ENCODE peak calls at places on chromosomes 13 and 19, in ten cellular contexts. One of them, this sample, is unnamed.

GRCh38 chr13:46654956-46655726 is 102.2 kb downstream of the LRCH1 start:
- DNase-seq in activated CD4-positive, alpha-beta T cell treated with anti-CD3 and anti-CD28 coated beads, Interleukin-2, amount 50 U/mL, for 48 hours: no peak
- DNase-seq in activated T-cell treated with anti-CD3 and anti-CD28 coated beads for 24 hours: no peak
- DNase-seq in kidney tubule cell: no peak
- DNase-seq in NCI-H1092: no peak
- DNase-seq in thoracic aorta: no peak
- DNase-seq in NCI-H1436: no peak
- DNase-seq in heart right ventricle: no peak
- DNase-seq in epithelial cell of prostate: no peak
- DNase-seq in fibroblast of pulmonary artery: peak; percentile 67
- DNase-seq in this sample: no peak

GRCh38 chr19:5714819-5715218 is 5.1 kb downstream of the LONP1 start:
- DNase-seq in activated T-cell treated with anti-CD3 and anti-CD28 coated beads for 24 hours: no peak
- DNase-seq in heart right ventricle: no peak
- DNase-seq in epithelial cell of prostate: no peak
- DNase-seq in fibroblast of pulmonary artery: no peak
- DNase-seq in NCI-H1436: no peak
- DNase-seq in thoracic aorta: no peak
- DNase-seq in kidney tubule cell: no peak
- DNase-seq in activated CD4-positive, alpha-beta T cell treated with anti-CD3 and anti-CD28 coated beads, Interleukin-2, amount 50 U/mL, for 48 hours: no peak
- DNase-seq in NCI-H1092: no peak
- DNase-seq in this sample: no peak

GRCh38 chr13:99312493-99312883 is 5.3 kb upstream of the GPR183 start:
- DNase-seq in activated T-cell treated with anti-CD3 and anti-CD28 coated beads for 24 hours: no peak
- DNase-seq in kidney tubule cell: peak; percentile 92
- DNase-seq in activated CD4-positive, alpha-beta T cell treated with anti-CD3 and anti-CD28 coated beads, Interleukin-2, amount 50 U/mL, for 48 hours: no peak
- DNase-seq in thoracic aorta: no peak
- DNase-seq in fibroblast of pulmonary artery: peak; percentile 72
- DNase-seq in NCI-H1092: no peak
- DNase-seq in heart right ventricle: peak; percentile 31
- DNase-seq in NCI-H1436: no peak
- DNase-seq in epithelial cell of prostate: no peak
- DNase-seq in this sample: no peak

GRCh38 chr19:18677156-18677555 is 6.3 kb upstream of the CRTC1 start:
- DNase-seq in thoracic aorta: no peak
- DNase-seq in NCI-H1436: no peak
- DNase-seq in fibroblast of pulmonary artery: no peak
- DNase-seq in heart right ventricle: no peak
- DNase-seq in kidney tubule cell: no peak
- DNase-seq in epithelial cell of prostate: no peak
- DNase-seq in activated T-cell treated with anti-CD3 and anti-CD28 coated beads for 24 hours: no peak
- DNase-seq in activated CD4-positive, alpha-beta T cell treated with anti-CD3 and anti-CD28 coated beads, Interleukin-2, amount 50 U/mL, for 48 hours: no peak
- DNase-seq in NCI-H1092: no peak
- DNase-seq in this sample: no peak

GRCh38 chr19:43207991-43208390 is 2.6 kb upstream of the PSG4 start:
- DNase-seq in fibroblast of pulmonary artery: no peak
- DNase-seq in thoracic aorta: no peak
- DNase-seq in NCI-H1436: no peak
- DNase-seq in activated CD4-positive, alpha-beta T cell treated with anti-CD3 and anti-CD28 coated beads, Interleukin-2, amount 50 U/mL, for 48 hours: no peak
- DNase-seq in activated T-cell treated with anti-CD3 and anti-CD28 coated beads for 24 hours: no peak
- DNase-seq in kidney tubule cell: no peak
- DNase-seq in heart right ventricle: no peak
- DNase-seq in epithelial cell of prostate: no peak
- DNase-seq in NCI-H1092: no peak
- DNase-seq in this sample: no peak

GRCh38 chr19:6066661-6067646 is 43.3 kb downstream of the RFX2 start:
- DNase-seq in NCI-H1092: peak; percentile 98
- DNase-seq in thoracic aorta: peak; percentile 96
- DNase-seq in kidney tubule cell: peak; percentile 98
- DNase-seq in fibroblast of pulmonary artery: peak; percentile 98
- DNase-seq in NCI-H1436: peak; percentile 97
- DNase-seq in activated T-cell treated with anti-CD3 and anti-CD28 coated beads for 24 hours: no peak
- DNase-seq in heart right ventricle: peak; percentile 91
- DNase-seq in epithelial cell of prostate: no peak
- DNase-seq in activated CD4-positive, alpha-beta T cell treated with anti-CD3 and anti-CD28 coated beads, Interleukin-2, amount 50 U/mL, for 48 hours: no peak
- DNase-seq in this sample: no peak

GRCh38 chr19:16461630-16462051 is 10.1 kb downstream of the EPS15L1 start:
- DNase-seq in activated CD4-positive, alpha-beta T cell treated with anti-CD3 and anti-CD28 coated beads, Interleukin-2, amount 50 U/mL, for 48 hours: no peak
- DNase-seq in activated T-cell treated with anti-CD3 and anti-CD28 coated beads for 24 hours: no peak
- DNase-seq in fibroblast of pulmonary artery: no peak
- DNase-seq in NCI-H1436: no peak
- DNase-seq in thoracic aorta: no peak
- DNase-seq in NCI-H1092: no peak
- DNase-seq in heart right ventricle: peak; percentile 74
- DNase-seq in epithelial cell of prostate: no peak
- DNase-seq in kidney tubule cell: no peak
- DNase-seq in this sample: no peak

GRCh38 chr19:48378194-48378570 is 13.2 kb downstream of the KDELR1 start:
- DNase-seq in epithelial cell of prostate: no peak
- DNase-seq in fibroblast of pulmonary artery: no peak
- DNase-seq in activated T-cell treated with anti-CD3 and anti-CD28 coated beads for 24 hours: no peak
- DNase-seq in kidney tubule cell: no peak
- DNase-seq in NCI-H1092: no peak
- DNase-seq in heart right ventricle: no peak
- DNase-seq in NCI-H1436: no peak
- DNase-seq in activated CD4-positive, alpha-beta T cell treated with anti-CD3 and anti-CD28 coated beads, Interleukin-2, amount 50 U/mL, for 48 hours: no peak
- DNase-seq in thoracic aorta: no peak
- DNase-seq in this sample: no peak

GRCh38 chr13:106318941-106319411 is 216.5 kb downstream of the EFNB2 start:
- DNase-seq in activated CD4-positive, alpha-beta T cell treated with anti-CD3 and anti-CD28 coated beads, Interleukin-2, amount 50 U/mL, for 48 hours: no peak
- DNase-seq in activated T-cell treated with anti-CD3 and anti-CD28 coated beads for 24 hours: no peak
- DNase-seq in epithelial cell of prostate: peak; percentile 89
- DNase-seq in NCI-H1092: no peak
- DNase-seq in thoracic aorta: no peak
- DNase-seq in kidney tubule cell: peak; percentile 76
- DNase-seq in NCI-H1436: no peak
- DNase-seq in fibroblast of pulmonary artery: peak; percentile 97
- DNase-seq in heart right ventricle: no peak
- DNase-seq in this sample: no peak

GRCh38 chr13:49298903-49299605 is 51.3 kb downstream of the CDADC1 start:
- DNase-seq in activated T-cell treated with anti-CD3 and anti-CD28 coated beads for 24 hours: no peak
- DNase-seq in heart right ventricle: no peak
- DNase-seq in epithelial cell of prostate: no peak
- DNase-seq in NCI-H1092: no peak
- DNase-seq in kidney tubule cell: no peak
- DNase-seq in NCI-H1436: no peak
- DNase-seq in activated CD4-positive, alpha-beta T cell treated with anti-CD3 and anti-CD28 coated beads, Interleukin-2, amount 50 U/mL, for 48 hours: no peak
- DNase-seq in thoracic aorta: no peak
- DNase-seq in fibroblast of pulmonary artery: no peak
- DNase-seq in this sample: no peak

GRCh38 chr13:86193281-86193680 is 394.1 kb upstream of the SLITRK6 start:
- DNase-seq in activated T-cell treated with anti-CD3 and anti-CD28 coated beads for 24 hours: no peak
- DNase-seq in activated CD4-positive, alpha-beta T cell treated with anti-CD3 and anti-CD28 coated beads, Interleukin-2, amount 50 U/mL, for 48 hours: no peak
- DNase-seq in fibroblast of pulmonary artery: no peak
- DNase-seq in epithelial cell of prostate: no peak
- DNase-seq in NCI-H1436: no peak
- DNase-seq in kidney tubule cell: no peak
- DNase-seq in heart right ventricle: no peak
- DNase-seq in thoracic aorta: no peak
- DNase-seq in NCI-H1092: no peak
- DNase-seq in this sample: no peak

GRCh38 chr13:36282818-36283432 is 14.7 kb downstream of the CCDC169 start:
- DNase-seq in fibroblast of pulmonary artery: peak; percentile 71
- DNase-seq in NCI-H1092: no peak
- DNase-seq in activated T-cell treated with anti-CD3 and anti-CD28 coated beads for 24 hours: no peak
- DNase-seq in thoracic aorta: no peak
- DNase-seq in epithelial cell of prostate: no peak
- DNase-seq in kidney tubule cell: peak; percentile 61
- DNase-seq in heart right ventricle: no peak
- DNase-seq in NCI-H1436: no peak
- DNase-seq in activated CD4-positive, alpha-beta T cell treated with anti-CD3 and anti-CD28 coated beads, Interleukin-2, amount 50 U/mL, for 48 hours: no peak
- DNase-seq in this sample: no peak

GRCh38 chr13:59394526-59394925 is 769.2 kb downstream of the DIAPH3 start:
- DNase-seq in kidney tubule cell: no peak
- DNase-seq in NCI-H1092: no peak
- DNase-seq in heart right ventricle: no peak
- DNase-seq in activated T-cell treated with anti-CD3 and anti-CD28 coated beads for 24 hours: no peak
- DNase-seq in NCI-H1436: no peak
- DNase-seq in epithelial cell of prostate: no peak
- DNase-seq in activated CD4-positive, alpha-beta T cell treated with anti-CD3 and anti-CD28 coated beads, Interleukin-2, amount 50 U/mL, for 48 hours: no peak
- DNase-seq in fibroblast of pulmonary artery: no peak
- DNase-seq in thoracic aorta: no peak
- DNase-seq in this sample: no peak

GRCh38 chr13:59702269-59702668 is 461.5 kb downstream of the DIAPH3 start:
- DNase-seq in activated T-cell treated with anti-CD3 and anti-CD28 coated beads for 24 hours: no peak
- DNase-seq in activated CD4-positive, alpha-beta T cell treated with anti-CD3 and anti-CD28 coated beads, Interleukin-2, amount 50 U/mL, for 48 hours: no peak
- DNase-seq in NCI-H1436: no peak
- DNase-seq in heart right ventricle: no peak
- DNase-seq in NCI-H1092: no peak
- DNase-seq in fibroblast of pulmonary artery: no peak
- DNase-seq in thoracic aorta: no peak
- DNase-seq in epithelial cell of prostate: no peak
- DNase-seq in kidney tubule cell: no peak
- DNase-seq in this sample: no peak

GRCh38 chr19:45492627-45493470 is 4.0 kb downstream of the RTN2 start:
- DNase-seq in NCI-H1092: no peak
- DNase-seq in NCI-H1436: no peak
- DNase-seq in kidney tubule cell: no peak
- DNase-seq in fibroblast of pulmonary artery: peak; percentile 88
- DNase-seq in heart right ventricle: peak; percentile 65
- DNase-seq in activated CD4-positive, alpha-beta T cell treated with anti-CD3 and anti-CD28 coated beads, Interleukin-2, amount 50 U/mL, for 48 hours: no peak
- DNase-seq in thoracic aorta: no peak
- DNase-seq in epithelial cell of prostate: no peak
- DNase-seq in activated T-cell treated with anti-CD3 and anti-CD28 coated beads for 24 hours: no peak
- DNase-seq in this sample: no peak

GRCh38 chr19:17248011-17248776 is 2.5 kb upstream of the NR2F6 start:
- DNase-seq in NCI-H1436: no peak
- DNase-seq in kidney tubule cell: peak; percentile 43
- DNase-seq in activated T-cell treated with anti-CD3 and anti-CD28 coated beads for 24 hours: no peak
- DNase-seq in NCI-H1092: no peak
- DNase-seq in activated CD4-positive, alpha-beta T cell treated with anti-CD3 and anti-CD28 coated beads, Interleukin-2, amount 50 U/mL, for 48 hours: no peak
- DNase-seq in thoracic aorta: no peak
- DNase-seq in heart right ventricle: no peak
- DNase-seq in epithelial cell of prostate: no peak
- DNase-seq in fibroblast of pulmonary artery: no peak
- DNase-seq in this sample: no peak

GRCh38 chr19:2983351-2984195 is 6.2 kb downstream of the TLE6 start:
- DNase-seq in epithelial cell of prostate: no peak
- DNase-seq in thoracic aorta: no peak
- DNase-seq in activated T-cell treated with anti-CD3 and anti-CD28 coated beads for 24 hours: no peak
- DNase-seq in fibroblast of pulmonary artery: peak; percentile 77
- DNase-seq in heart right ventricle: peak; percentile 75
- DNase-seq in activated CD4-positive, alpha-beta T cell treated with anti-CD3 and anti-CD28 coated beads, Interleukin-2, amount 50 U/mL, for 48 hours: no peak
- DNase-seq in NCI-H1436: no peak
- DNase-seq in NCI-H1092: peak; percentile 95
- DNase-seq in kidney tubule cell: peak; percentile 53
- DNase-seq in this sample: no peak

GRCh38 chr13:24022568-24022967 is 125.3 kb upstream of the C1QTNF9B start:
- DNase-seq in epithelial cell of prostate: no peak
- DNase-seq in activated CD4-positive, alpha-beta T cell treated with anti-CD3 and anti-CD28 coated beads, Interleukin-2, amount 50 U/mL, for 48 hours: no peak
- DNase-seq in NCI-H1092: no peak
- DNase-seq in NCI-H1436: no peak
- DNase-seq in fibroblast of pulmonary artery: peak; percentile 18
- DNase-seq in activated T-cell treated with anti-CD3 and anti-CD28 coated beads for 24 hours: no peak
- DNase-seq in heart right ventricle: no peak
- DNase-seq in kidney tubule cell: no peak
- DNase-seq in thoracic aorta: no peak
- DNase-seq in this sample: no peak

This sample was measured in activated naive CD8-positive, alpha-beta T cell treated with anti-CD3 and anti-CD28 coated beads, Interleukin-2, amount 50 U/mL, for 24 hours.